ENCODE peak calls at places on chromosome 21, in ten cellular contexts. One of them, this sample, is unnamed. For H3K27me3, the result is how much of the 10 kb centered on the place peaks cover.

GRCh38 chr21:20308586-20308985 is 689.6 kb upstream of the NCAM2 start:
- DNase-seq in left lung: no peak
- DNase-seq in bronchial epithelial cell: no peak
- DNase-seq in mammary epithelial cell: no peak
- DNase-seq in ovary: no peak
- DNase-seq in PC-3: no peak
- DNase-seq in AG04450: no peak
- DNase-seq in cardiac muscle cell: no peak
- DNase-seq in suprapubic skin: no peak
- DNase-seq in uterus: no peak
- DNase-seq in this sample: no peak

GRCh38 chr21:14773777-14774345 is 227.7 kb upstream of the SAMSN1 start:
- DNase-seq in left lung: no peak
- DNase-seq in bronchial epithelial cell: peak
- DNase-seq in mammary epithelial cell: peak
- DNase-seq in ovary: no peak
- DNase-seq in PC-3: peak
- DNase-seq in AG04450: no peak
- DNase-seq in cardiac muscle cell: peak
- DNase-seq in suprapubic skin: no peak
- DNase-seq in uterus: peak
- DNase-seq in this sample: no peak

GRCh38 chr21:34202553-34203332 is 129.4 kb downstream of the MRPS6 start:
- DNase-seq in left lung: peak
- DNase-seq in bronchial epithelial cell: no peak
- DNase-seq in mammary epithelial cell: no peak
- DNase-seq in ovary: peak
- DNase-seq in PC-3: no peak
- DNase-seq in AG04450: no peak
- DNase-seq in cardiac muscle cell: peak
- DNase-seq in suprapubic skin: no peak
- DNase-seq in uterus: peak
- DNase-seq in this sample: no peak

GRCh38 chr21:23543334-23543733 is 2063.9 kb downstream of the MRPL39 start:
- DNase-seq in left lung: no peak
- DNase-seq in bronchial epithelial cell: no peak
- DNase-seq in mammary epithelial cell: no peak
- DNase-seq in ovary: no peak
- DNase-seq in PC-3: no peak
- DNase-seq in AG04450: no peak
- DNase-seq in cardiac muscle cell: no peak
- DNase-seq in suprapubic skin: no peak
- DNase-seq in uterus: no peak
- DNase-seq in this sample: no peak

GRCh38 chr21:31850886-31851285 is 21.9 kb upstream of the HUNK start:
- DNase-seq in left lung: no peak
- DNase-seq in bronchial epithelial cell: no peak
- DNase-seq in mammary epithelial cell: no peak
- DNase-seq in ovary: no peak
- DNase-seq in PC-3: no peak
- DNase-seq in AG04450: no peak
- DNase-seq in cardiac muscle cell: no peak
- DNase-seq in suprapubic skin: no peak
- DNase-seq in uterus: no peak
- DNase-seq in this sample: no peak

GRCh38 chr21:38323721-38324591 is 67.2 kb downstream of the KCNJ15 start:
- DNase-seq in left lung: no peak
- DNase-seq in bronchial epithelial cell: peak
- DNase-seq in mammary epithelial cell: peak
- DNase-seq in ovary: no peak
- DNase-seq in PC-3: peak
- DNase-seq in AG04450: peak
- DNase-seq in cardiac muscle cell: peak
- DNase-seq in suprapubic skin: no peak
- DNase-seq in uterus: no peak
- DNase-seq in this sample: peak

GRCh38 chr21:32828908-32829307 is 57.4 kb upstream of the PAXBP1 start:
- DNase-seq in left lung: no peak
- DNase-seq in bronchial epithelial cell: no peak
- DNase-seq in mammary epithelial cell: no peak
- DNase-seq in ovary: no peak
- DNase-seq in PC-3: no peak
- DNase-seq in AG04450: no peak
- DNase-seq in cardiac muscle cell: no peak
- DNase-seq in suprapubic skin: no peak
- DNase-seq in uterus: no peak
- DNase-seq in this sample: no peak

GRCh38 chr21:26107439-26107838 is 63.1 kb downstream of the APP start:
- DNase-seq in left lung: no peak
- DNase-seq in bronchial epithelial cell: no peak
- DNase-seq in mammary epithelial cell: no peak
- DNase-seq in ovary: no peak
- DNase-seq in PC-3: no peak
- DNase-seq in AG04450: no peak
- DNase-seq in cardiac muscle cell: no peak
- DNase-seq in suprapubic skin: no peak
- DNase-seq in uterus: no peak
- DNase-seq in this sample: no peak

GRCh38 chr21:18636897-18637296 is 233.3 kb upstream of the TMPRSS15 start:
- DNase-seq in left lung: no peak
- DNase-seq in bronchial epithelial cell: no peak
- DNase-seq in mammary epithelial cell: no peak
- DNase-seq in ovary: no peak
- DNase-seq in PC-3: no peak
- DNase-seq in AG04450: no peak
- DNase-seq in cardiac muscle cell: no peak
- DNase-seq in suprapubic skin: no peak
- DNase-seq in uterus: no peak
- DNase-seq in this sample: no peak

GRCh38 chr21:29117372-29117955 is 13.0 kb upstream of the MAP3K7CL start:
- DNase-seq in left lung: no peak
- DNase-seq in bronchial epithelial cell: peak
- DNase-seq in mammary epithelial cell: no peak
- DNase-seq in ovary: no peak
- DNase-seq in PC-3: no peak
- DNase-seq in AG04450: no peak
- DNase-seq in cardiac muscle cell: no peak
- DNase-seq in suprapubic skin: no peak
- DNase-seq in uterus: no peak
- DNase-seq in this sample: no peak

GRCh38 chr21:33975548-33976081 is 60.0 kb upstream of the ATP5PO start:
- DNase-seq in left lung: no peak
- DNase-seq in bronchial epithelial cell: peak
- DNase-seq in mammary epithelial cell: peak
- DNase-seq in ovary: no peak
- DNase-seq in PC-3: peak
- DNase-seq in AG04450: no peak
- DNase-seq in cardiac muscle cell: no peak
- DNase-seq in suprapubic skin: no peak
- DNase-seq in uterus: no peak
- DNase-seq in this sample: no peak

GRCh38 chr21:41250519-41250918 is 66.1 kb upstream of the FAM3B start:
- DNase-seq in left lung: no peak
- DNase-seq in bronchial epithelial cell: peak
- DNase-seq in mammary epithelial cell: peak
- DNase-seq in ovary: no peak
- DNase-seq in PC-3: peak
- DNase-seq in AG04450: no peak
- DNase-seq in cardiac muscle cell: peak
- DNase-seq in suprapubic skin: no peak
- DNase-seq in uterus: no peak
- DNase-seq in this sample: no peak

GRCh38 chr21:25837545-25838263 is 102.9 kb downstream of the GABPA start:
- DNase-seq in left lung: no peak
- DNase-seq in bronchial epithelial cell: no peak
- DNase-seq in mammary epithelial cell: peak
- DNase-seq in ovary: no peak
- DNase-seq in PC-3: peak
- DNase-seq in AG04450: peak
- DNase-seq in cardiac muscle cell: peak
- DNase-seq in suprapubic skin: no peak
- DNase-seq in uterus: no peak
- DNase-seq in this sample: no peak

GRCh38 chr21:14678987-14679574 is 133.0 kb upstream of the SAMSN1 start:
- DNase-seq in left lung: no peak
- DNase-seq in bronchial epithelial cell: no peak
- DNase-seq in mammary epithelial cell: no peak
- DNase-seq in ovary: no peak
- DNase-seq in PC-3: no peak
- DNase-seq in AG04450: no peak
- DNase-seq in cardiac muscle cell: no peak
- DNase-seq in suprapubic skin: no peak
- DNase-seq in uterus: no peak
- DNase-seq in this sample: no peak

GRCh38 chr21:26794597-26795397 is 50.4 kb downstream of the ADAMTS1 start:
- DNase-seq in left lung: no peak
- DNase-seq in bronchial epithelial cell: no peak
- DNase-seq in mammary epithelial cell: no peak
- DNase-seq in ovary: no peak
- DNase-seq in PC-3: no peak
- DNase-seq in AG04450: no peak
- DNase-seq in cardiac muscle cell: peak
- DNase-seq in suprapubic skin: no peak
- DNase-seq in uterus: no peak
- DNase-seq in this sample: no peak

GRCh38 chr21:45293726-45294401 is 6.2 kb upstream of the POFUT2 start:
- DNase-seq in left lung: peak
- DNase-seq in bronchial epithelial cell: no peak
- DNase-seq in mammary epithelial cell: no peak
- DNase-seq in ovary: peak
- DNase-seq in PC-3: no peak
- DNase-seq in AG04450: no peak
- DNase-seq in cardiac muscle cell: no peak
- DNase-seq in suprapubic skin: peak
- DNase-seq in uterus: peak
- DNase-seq in this sample: no peak
- H3K4me3 ChIP-seq in left lung: peak
- H3K4me3 ChIP-seq in bronchial epithelial cell: no peak
- H3K4me3 ChIP-seq in mammary epithelial cell: no peak
- H3K4me3 ChIP-seq in ovary: no peak
- H3K4me3 ChIP-seq in PC-3: no peak
- H3K4me3 ChIP-seq in AG04450: peak
- H3K4me3 ChIP-seq in cardiac muscle cell: no peak
- H3K4me3 ChIP-seq in suprapubic skin: no peak
- H3K4me3 ChIP-seq in uterus: no peak
- H3K4me3 ChIP-seq in this sample: no peak

DNA sequence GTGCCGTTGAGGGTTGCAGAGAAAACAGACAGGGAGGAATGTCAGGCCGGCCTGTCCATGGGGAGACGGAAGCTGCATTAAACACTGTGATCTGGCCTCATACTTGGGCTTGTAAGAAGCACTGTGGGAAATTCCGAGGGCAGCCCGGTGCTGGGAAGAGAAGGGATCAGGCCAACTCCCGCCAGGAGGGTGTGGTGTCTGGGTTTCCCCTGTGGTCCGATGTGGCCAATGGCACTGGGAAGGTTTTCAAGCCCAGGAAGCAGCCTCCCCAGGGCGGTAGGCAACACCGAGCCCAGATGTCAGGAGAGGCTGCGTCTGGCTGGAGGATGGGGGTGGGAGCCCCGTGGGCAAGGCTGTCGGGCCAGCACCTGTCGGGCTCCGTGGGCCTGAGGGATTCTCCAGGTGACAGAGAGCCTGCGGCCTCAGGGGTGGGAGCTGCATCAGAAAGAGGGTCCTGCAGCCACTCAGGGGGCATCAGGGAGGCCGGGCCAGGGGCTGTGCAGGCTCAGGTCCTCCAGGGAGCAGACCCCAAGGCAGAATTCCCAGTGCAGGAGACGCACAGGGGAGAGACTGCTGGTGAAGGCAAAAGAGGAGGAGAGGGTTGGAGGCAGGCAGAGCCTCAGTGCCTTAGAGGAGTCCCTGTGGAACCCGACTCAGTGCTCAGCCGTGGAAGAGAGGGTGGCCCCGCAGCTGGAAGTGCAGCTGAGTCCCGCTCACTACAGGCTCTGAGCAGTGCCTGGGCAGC is 8.4 kb downstream of the UBASH3A start:
- DNase-seq in left lung: no peak
- DNase-seq in bronchial epithelial cell: peak
- DNase-seq in mammary epithelial cell: peak
- DNase-seq in ovary: no peak
- DNase-seq in PC-3: no peak
- DNase-seq in AG04450: no peak
- DNase-seq in cardiac muscle cell: no peak
- DNase-seq in suprapubic skin: no peak
- DNase-seq in uterus: no peak
- DNase-seq in this sample: no peak
- TF ChIP-seq CTCF in left lung: no peak
- TF ChIP-seq CTCF in bronchial epithelial cell: no peak
- TF ChIP-seq CTCF in mammary epithelial cell: no peak
- TF ChIP-seq CTCF in ovary: no peak
- TF ChIP-seq CTCF in PC-3: no peak
- TF ChIP-seq CTCF in AG04450: no peak
- TF ChIP-seq CTCF in cardiac muscle cell: no peak
- TF ChIP-seq CTCF in suprapubic skin: no peak
- TF ChIP-seq CTCF in uterus: no peak
- TF ChIP-seq CTCF in this sample: no peak

GRCh38 chr21:42830456-42831455 is 48.6 kb downstream of the WDR4 start:
- DNase-seq in left lung: no peak
- DNase-seq in bronchial epithelial cell: no peak
- DNase-seq in mammary epithelial cell: no peak
- DNase-seq in ovary: no peak
- DNase-seq in PC-3: peak
- DNase-seq in AG04450: no peak
- DNase-seq in cardiac muscle cell: no peak
- DNase-seq in suprapubic skin: peak
- DNase-seq in uterus: peak
- DNase-seq in this sample: no peak
- H3K27me3 ChIP-seq in left lung: half or more
- H3K27me3 ChIP-seq in bronchial epithelial cell: under half
- H3K27me3 ChIP-seq in mammary epithelial cell: under half
- H3K27me3 ChIP-seq in ovary: under half
- H3K27me3 ChIP-seq in PC-3: under half
- H3K27me3 ChIP-seq in AG04450: under half
- H3K27me3 ChIP-seq in cardiac muscle cell: under half
- H3K27me3 ChIP-seq in suprapubic skin: under half
- H3K27me3 ChIP-seq in uterus: under half
- H3K27me3 ChIP-seq in this sample: under half

GRCh38 chr21:30487336-30487735 is at the start of gene KRTAP19-2:
- DNase-seq in left lung: no peak
- DNase-seq in bronchial epithelial cell: no peak
- DNase-seq in mammary epithelial cell: no peak
- DNase-seq in ovary: no peak
- DNase-seq in PC-3: no peak
- DNase-seq in AG04450: no peak
- DNase-seq in cardiac muscle cell: no peak
- DNase-seq in suprapubic skin: no peak
- DNase-seq in uterus: no peak
- DNase-seq in this sample: no peak

GRCh38 chr21:30497065-30497464 is at the start of gene KRTAP19-4:
- DNase-seq in left lung: no peak
- DNase-seq in bronchial epithelial cell: no peak
- DNase-seq in mammary epithelial cell: no peak
- DNase-seq in ovary: no peak
- DNase-seq in PC-3: no peak
- DNase-seq in AG04450: no peak
- DNase-seq in cardiac muscle cell: no peak
- DNase-seq in suprapubic skin: no peak
- DNase-seq in uterus: no peak
- DNase-seq in this sample: no peak

GRCh38 chr21:30486180-30486579 is 1.1 kb downstream of the KRTAP19-2 start:
- DNase-seq in left lung: no peak
- DNase-seq in bronchial epithelial cell: no peak
- DNase-seq in mammary epithelial cell: no peak
- DNase-seq in ovary: no peak
- DNase-seq in PC-3: no peak
- DNase-seq in AG04450: no peak
- DNase-seq in cardiac muscle cell: no peak
- DNase-seq in suprapubic skin: no peak
- DNase-seq in uterus: no peak
- DNase-seq in this sample: no peak

GRCh38 chr21:30491963-30492428 is at the start of gene KRTAP19-3:
- DNase-seq in left lung: no peak
- DNase-seq in bronchial epithelial cell: peak
- DNase-seq in mammary epithelial cell: no peak
- DNase-seq in ovary: no peak
- DNase-seq in PC-3: no peak
- DNase-seq in AG04450: no peak
- DNase-seq in cardiac muscle cell: no peak
- DNase-seq in suprapubic skin: no peak
- DNase-seq in uterus: no peak
- DNase-seq in this sample: no peak
- H3K4me3 ChIP-seq in left lung: no peak
- H3K4me3 ChIP-seq in bronchial epithelial cell: no peak
- H3K4me3 ChIP-seq in mammary epithelial cell: no peak
- H3K4me3 ChIP-seq in ovary: no peak
- H3K4me3 ChIP-seq in PC-3: no peak
- H3K4me3 ChIP-seq in AG04450: no peak
- H3K4me3 ChIP-seq in cardiac muscle cell: no peak
- H3K4me3 ChIP-seq in suprapubic skin: no peak
- H3K4me3 ChIP-seq in uterus: no peak
- H3K4me3 ChIP-seq in this sample: no peak

This sample was measured in BJ.